ENCODE peak calls at places on chromosomes 3 and 15, in four cellular contexts. X, I, V and Q are unnamed samples.

GRCh38 chr3:140809326-140809725 is 131.5 kb downstream of the TRIM42 start:
- DNase-seq in V (no peak), X (no peak), I (no peak), Q (no peak)

GRCh38 chr3:149879872-149880271 is 66.9 kb downstream of the RNF13 start:
- DNase-seq in I (peak; percentile 68), V (peak; percentile 66), X (peak; percentile 73), Q (peak; percentile 8)

GRCh38 chr3:84980011-84980410 is 21.2 kb downstream of the CADM2 start:
- DNase-seq in X (no peak), I (no peak), V (no peak), Q (no peak)

GRCh38 chr15:79549196-79549595 is 117.1 kb downstream of the MINAR1 start:
- DNase-seq in I (peak; percentile 19), X (peak; percentile 54), V (no peak), Q (no peak)

GRCh38 chr15:84929795-84930371 is 45.4 kb downstream of the SLC28A1 start:
- DNase-seq in I (peak; percentile 95), X (peak; percentile 73), V (no peak), Q (peak; percentile 59)

GRCh38 chr3:99704417-99704816 is 66.0 kb downstream of the COL8A1 start:
- DNase-seq in I (no peak), X (no peak), V (no peak), Q (no peak)

GRCh38 chr15:72319360-72319984 is 485 bp downstream of the CELF6 start:
- DNase-seq in I (peak; percentile 62), X (peak; percentile 71), V (peak; percentile 87), Q (peak; percentile 67)

GRCh38 chr3:168141405-168141993 is 45.8 kb upstream of the GOLIM4 start:
- DNase-seq in X (no peak), V (no peak), I (no peak), Q (no peak)

GRCh38 chr3:189267981-189268613 is 96.3 kb downstream of the TPRG1 start:
- DNase-seq in V (no peak), I (peak; percentile 77), X (no peak), Q (no peak)

GRCh38 chr15:71329509-71330260 is 214.4 kb downstream of the THSD4 start:
- DNase-seq in I (peak; percentile 24), X (peak; percentile 83), V (no peak), Q (peak; percentile 98)

GRCh38 chr3:178382388-178383061 is 153.7 kb upstream of the KCNMB2 start:
- DNase-seq in V (no peak), I (peak; percentile 13), X (peak; percentile 26), Q (peak; percentile 42)

GRCh38 chr3:110686691-110687090 is 384.9 kb upstream of the NECTIN3 start:
- DNase-seq in I (no peak), X (no peak), V (no peak), Q (no peak)

GRCh38 chr3:134380249-134380648 is 6.0 kb upstream of the AMOTL2 start:
- DNase-seq in X (no peak), V (no peak), I (no peak), Q (no peak)

GRCh38 chr15:88393719-88394519 is 73.3 kb downstream of the MRPL46 start:
- DNase-seq in I (peak; percentile 47), V (no peak), X (no peak), Q (no peak)

GRCh38 chr15:88810449-88810848 is 7.2 kb downstream of the ACAN start:
- DNase-seq in V (no peak), X (no peak), I (no peak), Q (no peak)

GRCh38 chr3:165855581-165855980 is 18.4 kb upstream of the BCHE start:
- DNase-seq in X (no peak), I (no peak), V (no peak), Q (no peak)

GRCh38 chr3:134359121-134360010 is 14.9 kb downstream of the AMOTL2 start:
- DNase-seq in I (no peak), X (no peak), V (peak; percentile 52), Q (no peak)

GRCh38 chr15:77905301-77905920 is 172.1 kb downstream of the TBC1D2B start:
- DNase-seq in I (no peak), X (no peak), V (peak; percentile 55), Q (peak; percentile 36)

GRCh38 chr3:14273886-14274517 is 95.4 kb downstream of the LSM3 start:
- DNase-seq in V (no peak), X (no peak), I (peak; percentile 24), Q (no peak)

GRCh38 chr3:143402602-143403001 is 283.0 kb downstream of the CHST2 start:
- DNase-seq in I (no peak), V (no peak), X (no peak), Q (no peak)

GRCh38 chr15:97521894-97522293 is 438.6 kb upstream of the ARRDC4 start:
- DNase-seq in I (no peak), X (no peak), V (no peak), Q (no peak)

GRCh38 chr15:67542462-67543347 is at the start of gene MAP2K5:
- DNase-seq in X (peak; percentile 88), V (peak; percentile 94), I (peak; percentile 77), Q (peak; percentile 77)

GRCh38 chr3:139941580-139941979 is 6.6 kb downstream of the CLSTN2 start:
- DNase-seq in X (no peak), I (no peak), V (no peak), Q (no peak)

GRCh38 chr3:50294089-50294488 is 1.9 kb upstream of the IFRD2 start:
- DNase-seq in I (no peak), X (no peak), V (no peak), Q (no peak)

GRCh38 chr3:99651561-99651960 is 13.2 kb downstream of the COL8A1 start:
- DNase-seq in I (peak; percentile 19), V (no peak), X (peak; percentile 65), Q (peak; percentile 68)

GRCh38 chr3:53846851-53847155 is 435 bp downstream of the IL17RB start:
- DNase-seq in X (no peak), V (no peak), I (no peak), Q (no peak)

GRCh38 chr3:53844262-53845102 is 1.7 kb downstream of the CHDH start:
- DNase-seq in V (no peak), X (no peak), I (no peak), Q (no peak)

GRCh38 chr3:53845103-53845880 is 927 bp downstream of the CHDH start:
- DNase-seq in I (peak; percentile 62), V (peak; percentile 86), X (peak; percentile 78), Q (peak; percentile 3)

GRCh38 chr3:53845881-53846133 is 412 bp downstream of the CHDH start:
- DNase-seq in X (no peak), I (no peak), V (no peak), Q (no peak)

GRCh38 chr3:53846134-53846850 is at the start of the genes CHDH and IL17RB:
- DNase-seq in I (peak; percentile 49), X (peak; percentile 69), V (peak; percentile 92), Q (peak; percentile 2)
- H3K27ac ChIP-seq in I (peak within 1 kb of the TSS; percentile 95), X (no peak within 1 kb of the TSS), V (peak within 1 kb of the TSS; percentile 70), Q (no peak within 1 kb of the TSS)

GRCh38 chr15:31975446-31976229 is 54.7 kb upstream of the CHRNA7 start:
- DNase-seq in V (no peak), I (peak; percentile 40), X (no peak), Q (no peak)
- H3K4me3 ChIP-seq in V (no peak overlapping the region), I (peak overlapping the region; percentile 42), X (no peak overlapping the region), Q (no peak overlapping the region)

GRCh38 chr15:58378241-58379085 is 53.3 kb upstream of the LIPC start:
- DNase-seq in I (no peak), V (no peak), X (no peak), Q (peak; percentile 13)

GRCh38 chr15:58380280-58380945 is 51.4 kb upstream of the LIPC start:
- DNase-seq in X (no peak), V (no peak), I (no peak), Q (no peak)

GRCh38 chr15:58374147-58374546 is 57.6 kb upstream of the LIPC start:
- DNase-seq in X (no peak), V (no peak), I (no peak), Q (no peak)

GRCh38 chr15:58381696-58382095 is 50.1 kb upstream of the LIPC start:
- DNase-seq in I (no peak), X (no peak), V (no peak), Q (no peak)

DNA sequence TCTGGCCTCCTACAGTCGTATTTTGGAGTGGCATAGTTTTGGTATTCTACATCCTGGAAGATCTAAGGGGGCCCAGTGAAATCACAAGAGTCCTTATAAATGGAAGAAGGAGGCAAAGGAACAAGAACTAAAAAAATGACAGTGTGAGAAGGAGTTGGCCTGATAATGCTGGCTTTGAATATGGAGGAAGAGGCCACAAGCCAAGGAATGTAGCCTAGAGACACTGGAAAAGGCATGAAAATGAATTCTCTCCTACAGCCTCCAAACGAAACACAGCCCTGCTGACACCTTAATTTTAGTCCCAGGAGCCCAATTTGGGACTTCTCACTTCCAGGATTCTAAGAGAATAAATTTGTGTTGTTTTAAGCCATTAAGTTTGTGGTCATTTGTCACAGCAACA is 54.6 kb upstream of the LIPC start:
- DNase-seq in X (no peak), I (no peak), V (no peak), Q (no peak)
- H3K4me1 ChIP-seq in X (no peaks in the 10 kb centered on the region), I (peaks cover 26% of the 10 kb centered on the region), V (no peaks in the 10 kb centered on the region), Q (peaks cover 6% of the 10 kb centered on the region)

DNA sequence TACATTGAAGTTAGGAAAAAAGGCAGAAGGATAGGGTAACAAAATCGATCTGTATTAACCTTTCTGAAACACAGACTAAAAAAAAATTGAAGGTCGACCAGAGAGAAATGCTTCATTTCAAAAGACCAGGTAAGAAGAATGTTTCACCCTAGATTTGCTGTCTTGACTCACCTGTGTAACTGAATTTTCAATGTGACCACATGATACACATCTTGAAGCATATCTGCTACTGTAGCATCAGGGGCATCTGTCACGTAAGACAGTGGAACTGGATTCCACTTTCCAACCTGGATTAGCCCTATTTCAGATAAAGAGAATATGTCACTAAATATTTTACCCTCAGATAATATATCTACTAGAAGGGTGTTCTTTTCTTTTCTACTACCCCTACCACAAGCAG is 9.3 kb downstream of the SATB1 start:
- DNase-seq in X (no peak), V (no peak), I (no peak), Q (no peak)
- H3K27ac ChIP-seq in X (no peak overlapping the region), V (no peak overlapping the region), I (no peak overlapping the region), Q (no peak overlapping the region)

GRCh38 chr3:157082305-157082981 is 77.5 kb downstream of the CCNL1 start:
- DNase-seq in V (no peak), X (no peak), I (no peak), Q (no peak)

GRCh38 chr3:157083824-157084223 is 76.1 kb downstream of the CCNL1 start:
- DNase-seq in X (no peak), V (no peak), I (no peak), Q (no peak)

GRCh38 chr3:157078131-157078835 is 81.7 kb downstream of the CCNL1 start:
- DNase-seq in X (no peak), V (no peak), I (no peak), Q (no peak)

GRCh38 chr3:157079677-157080369 is 80.1 kb downstream of the CCNL1 start:
- DNase-seq in V (no peak), X (no peak), I (no peak), Q (no peak)

GRCh38 chr3:157081681-157082210 is 78.2 kb downstream of the CCNL1 start:
- DNase-seq in I (peak; percentile 91), V (peak; percentile 92), X (peak; percentile 93), Q (peak; percentile 92)
- H3K4me3 ChIP-seq in I (no peak overlapping the region), V (no peak overlapping the region), X (no peak overlapping the region), Q (no peak overlapping the region)

GRCh38 chr3:145767909-145768308 is 393.1 kb downstream of the PLOD2 start:
- DNase-seq in I (no peak), X (no peak), V (no peak), Q (no peak)
- H3K4me1 ChIP-seq in I (no peaks in the 10 kb centered on the region), X (no peaks in the 10 kb centered on the region), V (no peaks in the 10 kb centered on the region), Q (no peaks in the 10 kb centered on the region)